ENCODE peak calls at places on chromosomes 4 and X, in nine cellular contexts. D is fibroblast of lung, V is progenitor cell of endocrine pancreas, E is body of pancreas, M is neural progenitor cell, S is left lung, Q is tibial artery, C is WTC11, B is IMR-90. J is an unnamed sample.

GRCh38 chr4:176137626-176138025 is 57.8 kb downstream of the SPATA4 start:
- DNase-seq in D (no peak), V (no peak), E (no peak), M (no peak), S (no peak), Q (no peak), C (no peak), B (peak; percentile 60), J (no peak)

GRCh38 chr4:15368906-15369305 is 58.9 kb upstream of the C1QTNF7 start:
- DNase-seq in D (peak; percentile 76), V (no peak), E (no peak), M (no peak), S (no peak), Q (no peak), C (no peak), B (peak; percentile 55), J (no peak)

GRCh38 chr4:38463268-38463958 is 200.6 kb upstream of the KLF3 start:
- DNase-seq in D (no peak), V (no peak), E (no peak), M (no peak), S (no peak), Q (no peak), C (no peak), B (no peak), J (no peak)

GRCh38 chr4:174318829-174319764 is 35.4 kb downstream of the CEP44 start:
- DNase-seq in D (peak; percentile 69), V (no peak), E (no peak), M (peak; percentile 40), S (no peak), Q (no peak), C (no peak), B (peak; percentile 46), J (peak; percentile 8)

GRCh38 chr4:10571896-10572295 is 112.7 kb downstream of the CLNK start:
- DNase-seq in D (no peak), V (no peak), E (no peak), M (no peak), S (no peak), Q (no peak), C (no peak), B (no peak), J (no peak)

GRCh38 chr4:186719925-186720694 is 3.5 kb downstream of the FAT1 start:
- DNase-seq in D (peak; percentile 69), V (no peak), E (no peak), M (peak; percentile 64), S (no peak), Q (no peak), C (no peak), B (no peak), J (peak; percentile 48)

GRCh38 chrX:37995428-37995827 is 10.9 kb upstream of the SYTL5 start:
- DNase-seq in D (no peak), V (no peak), E (no peak), M (no peak), S (no peak), Q (no peak), C (no peak), B (no peak), J (no peak)

GRCh38 chr4:146432065-146432464 is 89.7 kb downstream of the SLC10A7 start:
- DNase-seq in D (no peak), V (no peak), E (no peak), M (no peak), S (no peak), Q (no peak), C (no peak), B (no peak), J (no peak)

GRCh38 chr4:41145571-41146078 is 68.7 kb downstream of the APBB2 start:
- DNase-seq in D (peak; percentile 54), V (no peak), E (no peak), M (peak; percentile 60), S (no peak), Q (no peak), C (no peak), B (peak; percentile 45), J (no peak)

GRCh38 chr4:47736555-47736954 is 101.3 kb downstream of the CORIN start:
- DNase-seq in D (no peak), V (no peak), E (peak; percentile 9), M (no peak), S (no peak), Q (no peak), C (no peak), B (no peak), J (no peak)

GRCh38 chr4:13523591-13524503 is 20.5 kb downstream of the NKX3-2 start:
- DNase-seq in D (no peak), V (no peak), E (no peak), M (no peak), S (no peak), Q (no peak), C (no peak), B (no peak), J (no peak)

GRCh38 chr4:142817442-142817841 is 28.7 kb downstream of the INPP4B start:
- DNase-seq in D (peak; percentile 92), V (no peak), E (no peak), M (peak; percentile 21), S (no peak), Q (peak; percentile 48), C (no peak), B (peak; percentile 88), J (no peak)

GRCh38 chr4:2924765-2925301 is 38.4 kb downstream of the NOP14 start:
- DNase-seq in D (no peak), V (no peak), E (no peak), M (no peak), S (peak; percentile 27), Q (peak; percentile 17), C (no peak), B (no peak), J (no peak)

GRCh38 chrX:85109235-85109634 is 105.6 kb downstream of the APOOL start:
- DNase-seq in D (no peak), V (no peak), E (peak; percentile 55), M (peak; percentile 26), S (no peak), Q (no peak), C (peak; percentile 50), B (no peak), J (peak; percentile 20)

GRCh38 chrX:71143508-71143907 is 1.1 kb upstream of the NLGN3 start:
- DNase-seq in D (peak; percentile 59), V (no peak), E (peak; percentile 70), M (no peak), S (no peak), Q (peak; percentile 70), C (no peak), B (peak; percentile 41), J (no peak)

GRCh38 chr4:25879991-25880641 is 17.3 kb upstream of the SEL1L3 start:
- DNase-seq in D (peak; percentile 51), V (no peak), E (no peak), M (no peak), S (no peak), Q (no peak), C (no peak), B (peak; percentile 24), J (no peak)

GRCh38 chr4:88672987-88673386 is 24.6 kb downstream of the NAP1L5 start:
- DNase-seq in D (peak; percentile 65), V (no peak), E (peak; percentile 56), M (peak; percentile 54), S (no peak), Q (no peak), C (peak; percentile 47), B (peak; percentile 48), J (peak; percentile 44)
- TF ChIP-seq CTCF in D (peak; percentile 53), V (peak; percentile 73), E (peak; percentile 66), M (peak; percentile 86), S (peak; percentile 30), Q (peak; percentile 18), C (peak; percentile 31), B (peak; percentile 62), J (peak; percentile 72)

GRCh38 chrX:132631579-132632232 is 142.9 kb upstream of the MBNL3 start:
- DNase-seq in D (peak; percentile 51), V (no peak), E (no peak), M (peak; percentile 8), S (no peak), Q (no peak), C (no peak), B (peak; percentile 40), J (peak; percentile 5)
- TF ChIP-seq CTCF in D (peak; percentile 45), V (peak; percentile 67), E (peak; percentile 62), M (peak; percentile 46), S (peak; percentile 31), Q (peak; percentile 32), C (no peak), B (peak; percentile 62), J (no peak)

DNA sequence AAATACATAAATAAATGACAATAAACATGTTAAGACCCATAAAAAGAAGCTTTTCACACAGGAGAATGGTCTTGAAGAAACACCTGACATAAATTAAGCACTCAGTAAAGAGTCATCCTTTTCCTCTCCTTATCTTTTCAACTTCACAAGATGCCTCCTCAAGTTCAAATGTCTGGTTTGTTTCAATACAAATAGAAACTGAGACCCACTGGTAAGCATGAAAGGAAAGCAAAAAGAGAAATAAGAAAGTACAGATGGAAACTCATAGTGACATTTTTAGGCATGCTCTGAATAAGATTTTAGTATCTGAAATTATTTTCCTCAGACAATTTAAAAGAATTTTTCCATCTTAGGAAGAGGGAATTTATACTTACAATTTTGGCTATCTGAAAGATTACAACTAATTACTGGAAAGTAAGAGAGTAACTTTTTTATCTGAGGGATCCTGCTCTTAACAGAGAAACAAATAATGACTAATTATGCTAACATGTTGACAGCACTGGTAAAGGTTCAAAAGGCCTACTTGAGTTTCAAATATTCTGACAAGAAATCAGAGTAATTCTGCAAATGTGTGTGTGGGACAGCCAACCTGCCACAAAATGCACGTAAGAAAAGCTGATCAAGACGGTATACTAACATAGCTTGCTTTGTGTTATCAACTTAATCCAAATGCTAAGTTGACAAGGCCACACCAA is 113.1 kb downstream of the IQCM start:
- DNase-seq in D (no peak), V (no peak), E (no peak), M (no peak), S (no peak), Q (no peak), C (no peak), B (no peak), J (no peak)
- TF ChIP-seq CTCF in D (no peak), V (no peak), E (no peak), M (no peak), S (no peak), Q (no peak), C (no peak), B (no peak), J (no peak)

DNA sequence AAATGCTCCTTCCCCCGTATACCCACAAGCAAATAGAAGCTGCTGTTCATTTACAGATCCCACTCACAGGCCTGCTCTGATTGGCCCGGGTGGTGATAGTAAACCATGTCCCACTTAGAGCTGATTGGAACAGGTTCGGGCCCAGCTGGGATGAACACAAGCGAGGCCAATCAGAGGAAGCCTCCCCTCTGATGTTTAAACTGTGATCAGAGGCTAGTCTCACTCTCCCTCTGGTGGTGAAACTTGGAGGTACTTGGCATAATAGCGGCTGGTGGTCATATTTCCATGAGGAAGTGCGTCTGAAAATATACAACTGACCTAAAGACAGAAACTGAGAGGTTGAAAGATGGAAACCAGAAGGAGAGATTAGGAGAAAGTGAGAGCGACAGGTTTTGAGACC is 51.5 kb upstream of the TRPC3 start:
- DNase-seq in D (no peak), V (no peak), E (peak; percentile 14), M (peak; percentile 41), S (no peak), Q (no peak), C (peak; percentile 58), B (no peak), J (peak; percentile 33)
- TF ChIP-seq CTCF in D (peak; percentile 17), V (peak; percentile 54), E (peak; percentile 31), M (peak; percentile 54), S (no peak), Q (no peak), C (peak; percentile 57), B (peak; percentile 18), J (peak; percentile 72)

GRCh38 chrX:19334945-19335626 is 8.6 kb upstream of the PDHA1 start:
- DNase-seq in D (peak; percentile 20), V (no peak), E (no peak), M (peak; percentile 62), S (no peak), Q (no peak), C (peak; percentile 24), B (peak; percentile 19), J (peak; percentile 4)
- TF ChIP-seq CTCF in D (no peak), V (peak; percentile 43), E (peak; percentile 51), M (peak; percentile 67), S (no peak), Q (no peak), C (peak; percentile 69), B (peak; percentile 58), J (peak; percentile 58)